ENCODE peak calls at places on chromosomes 12 and 14, in five cellular contexts. V is testis, P is prostate gland, T is breast epithelium, X is IMR-90. R is an unnamed sample.

GRCh38 chr12:131959641-131960589 is 10.2 kb downstream of the EP400 start:
- DNase-seq in V (peak), P (no peak), T (peak), X (no peak), R (peak)

GRCh38 chr12:103840399-103840880 is 594 bp downstream of the NT5DC3 start:
- DNase-seq in V (peak), P (no peak), T (no peak), X (peak), R (no peak)

GRCh38 chr12:12428047-12428446 is 71.2 kb downstream of the BORCS5 start:
- DNase-seq in V (no peak), P (no peak), T (no peak), X (no peak), R (no peak)

GRCh38 chr12:65123435-65124063 is 2.4 kb upstream of the WIF1 start:
- DNase-seq in V (no peak), P (no peak), T (no peak), X (peak), R (no peak)

GRCh38 chr14:57928732-57929131 is 62.8 kb upstream of the SLC35F4 start:
- DNase-seq in V (no peak), P (no peak), T (no peak), X (no peak), R (no peak)

GRCh38 chr12:62520361-62520760 is 53.7 kb downstream of the MON2 start:
- DNase-seq in V (no peak), P (no peak), T (no peak), X (no peak), R (no peak)

GRCh38 chr14:65366802-65367570 is 45.5 kb upstream of the FUT8 start:
- DNase-seq in V (no peak), P (no peak), T (no peak), X (no peak), R (no peak)

GRCh38 chr12:51389302-51389999 is 1.8 kb downstream of the GALNT6 start:
- DNase-seq in V (no peak), P (no peak), T (no peak), X (peak), R (no peak)

GRCh38 chr14:86543531-86543930 is 1013.6 kb downstream of the FLRT2 start:
- DNase-seq in V (no peak), P (no peak), T (no peak), X (no peak), R (no peak)

DNA sequence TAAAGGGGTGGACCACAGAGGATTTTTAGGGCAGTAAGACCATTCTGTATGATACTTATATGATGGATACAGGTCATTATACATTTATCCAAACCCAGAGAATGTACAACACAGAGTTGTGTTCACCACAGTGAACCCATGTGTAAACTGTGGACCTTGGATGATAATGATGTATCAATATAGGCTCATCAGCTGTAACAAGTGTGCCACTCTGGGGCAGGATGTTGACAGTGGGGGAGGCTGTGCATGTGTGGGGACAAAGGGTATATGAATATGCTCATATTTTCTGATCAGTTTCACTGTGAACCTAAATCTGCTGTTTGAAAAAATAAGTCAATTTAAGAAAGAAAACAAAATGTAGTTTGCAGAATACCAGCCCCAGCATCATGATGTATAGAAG is 14.2 kb upstream of the OS9 start:
- DNase-seq in V (no peak), P (no peak), T (no peak), X (no peak), R (no peak)
- TF ChIP-seq POLR2A in V (no peak), P (no peak), T (no peak), X (no peak), R (no peak)

GRCh38 chr14:91390165-91390778 is 27.3 kb downstream of the CCDC88C start:
- DNase-seq in V (no peak), P (no peak), T (no peak), X (no peak), R (no peak)
- H3K4me3 ChIP-seq in V (no peak), P (no peak), T (no peak), X (no peak), R (no peak)

DNA sequence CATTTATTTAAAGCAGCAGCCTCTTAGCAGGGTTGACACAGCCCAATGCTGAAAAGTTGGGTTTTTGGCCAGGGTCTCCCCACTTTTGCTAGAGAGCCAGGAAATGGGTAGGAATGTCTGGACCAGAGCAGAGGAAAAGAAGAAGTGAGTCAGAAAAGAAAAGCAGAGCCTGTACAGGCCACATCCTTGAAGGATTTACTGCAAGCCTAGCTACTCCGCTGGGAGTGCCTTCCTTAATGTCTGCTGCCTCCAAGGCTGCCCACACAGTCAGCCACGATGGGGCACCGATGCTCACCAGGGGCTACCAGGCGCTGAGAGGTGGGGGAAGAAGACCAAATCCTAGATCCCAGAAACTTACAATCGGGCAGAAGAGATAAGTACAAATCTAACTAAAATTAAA is 139.2 kb downstream of the C12orf75 start:
- DNase-seq in V (no peak), P (no peak), T (no peak), X (no peak), R (no peak)
- TF ChIP-seq POLR2A in V (no peak), P (no peak), T (no peak), X (no peak), R (no peak)

GRCh38 chr12:113464852-113465719 is 6.6 kb downstream of the LHX5 start:
- DNase-seq in V (no peak), P (no peak), T (no peak), X (no peak), R (no peak)

GRCh38 chr12:113467514-113468364 is 3.9 kb downstream of the LHX5 start:
- DNase-seq in V (no peak), P (no peak), T (no peak), X (no peak), R (no peak)

GRCh38 chr12:113467154-113467513 is 4.5 kb downstream of the LHX5 start:
- DNase-seq in V (no peak), P (no peak), T (no peak), X (no peak), R (no peak)

GRCh38 chr12:113465808-113466769 is 5.6 kb downstream of the LHX5 start:
- DNase-seq in V (no peak), P (no peak), T (no peak), X (no peak), R (no peak)

DNA sequence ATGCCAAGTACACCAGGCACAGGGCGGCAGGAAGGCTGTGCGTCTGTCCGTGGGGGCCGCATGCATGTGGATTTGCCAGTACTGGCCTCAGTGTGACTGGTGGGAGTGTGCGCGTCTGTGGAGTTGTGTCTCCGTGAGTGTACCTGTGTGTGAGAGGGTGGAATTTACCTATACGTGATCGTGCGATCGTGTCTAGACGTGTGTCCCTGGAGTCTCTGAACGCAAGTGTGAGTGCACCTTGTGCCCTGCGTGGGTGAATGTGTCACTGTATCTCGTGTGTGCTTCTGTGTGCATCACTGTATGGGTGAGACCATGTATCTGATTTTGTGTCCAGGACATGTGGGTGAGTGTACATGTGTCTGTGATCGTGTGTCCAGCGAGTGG is 4.9 kb downstream of the LHX5 start:
- DNase-seq in V (no peak), P (no peak), T (no peak), X (no peak), R (no peak)
- H3K4me3 ChIP-seq in V (no peak), P (no peak), T (peak), X (no peak), R (no peak)

DNA sequence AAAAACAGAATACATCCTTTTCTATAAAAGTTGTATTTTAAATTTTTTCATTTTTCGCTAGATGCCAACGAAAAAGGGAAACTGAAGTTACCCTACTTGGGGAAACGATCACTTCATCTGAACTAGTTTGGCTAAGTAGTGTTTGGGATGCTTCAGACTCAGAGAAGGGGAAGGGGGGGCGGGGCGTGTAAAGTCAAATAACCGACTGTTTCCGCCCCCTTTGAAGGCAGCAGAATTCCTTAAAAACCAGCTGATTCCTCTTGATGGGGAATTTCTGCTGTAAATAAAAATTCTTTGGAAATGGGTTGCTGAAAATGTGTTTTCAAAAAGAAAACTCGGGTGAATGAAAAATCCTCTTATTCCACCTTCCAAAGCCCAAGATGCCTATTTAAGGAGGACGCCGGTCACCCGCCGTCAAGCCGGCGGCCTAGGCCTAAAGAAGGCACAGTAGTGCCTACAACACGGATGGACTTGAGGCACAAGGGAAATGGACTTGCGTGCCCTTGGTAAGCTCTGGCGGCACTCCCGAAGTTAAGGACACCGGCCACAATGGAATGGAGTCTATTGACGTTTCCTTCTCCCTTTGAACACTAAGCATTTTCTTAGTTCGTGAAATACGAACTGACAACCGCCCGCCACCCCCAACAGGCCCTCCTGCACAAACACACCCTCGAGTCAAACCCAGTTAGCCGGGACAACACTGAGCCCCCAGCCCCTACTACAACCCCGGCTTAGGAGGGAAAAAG is 2.0 kb downstream of the ATXN2 start:
- DNase-seq in V (peak), P (peak), T (peak), X (peak), R (peak)
- TF ChIP-seq POLR2A in V (no peak), P (no peak), T (no peak), X (peak), R (no peak)

GRCh38 chr12:98073610-98074009 is 441.8 kb upstream of the TMPO start:
- DNase-seq in V (peak), P (no peak), T (no peak), X (no peak), R (no peak)

DNA sequence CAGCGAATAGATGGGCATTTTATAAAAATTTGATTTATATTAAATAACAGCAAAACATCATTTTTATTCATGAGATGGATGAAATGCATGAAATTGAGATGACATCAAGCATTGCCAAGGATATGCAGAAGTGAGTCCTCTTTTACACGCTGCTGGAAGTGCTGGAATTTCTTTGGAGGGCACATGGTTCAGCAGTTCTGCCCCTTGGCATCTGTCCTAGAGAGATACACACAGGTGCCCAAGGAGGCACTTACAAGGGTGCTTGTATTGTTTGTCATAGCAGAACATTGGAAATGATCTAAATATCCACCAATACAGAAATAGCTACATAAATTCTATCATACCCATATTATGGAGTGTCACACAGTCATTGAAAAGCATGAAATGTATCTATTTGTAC is 441.1 kb upstream of the TMPO start:
- DNase-seq in V (no peak), P (no peak), T (no peak), X (no peak), R (no peak)
- H3K4me3 ChIP-seq in V (no peak), P (no peak), T (no peak), X (no peak), R (no peak)

GRCh38 chr12:57051011-57051410 is 1.1 kb upstream of the MYO1A start:
- DNase-seq in V (no peak), P (no peak), T (no peak), X (no peak), R (no peak)

GRCh38 chr12:57049047-57049446 is 882 bp downstream of the MYO1A start:
- DNase-seq in V (no peak), P (no peak), T (no peak), X (no peak), R (no peak)

GRCh38 chr12:57048423-57048822 is 1.5 kb downstream of the MYO1A start:
- DNase-seq in V (no peak), P (no peak), T (no peak), X (no peak), R (no peak)

GRCh38 chr12:57047981-57048380 is 1.9 kb downstream of the MYO1A start:
- DNase-seq in V (no peak), P (no peak), T (no peak), X (peak), R (no peak)

GRCh38 chr12:57049890-57050289 is at the start of gene MYO1A:
- DNase-seq in V (no peak), P (no peak), T (no peak), X (peak), R (no peak)
- TF ChIP-seq POLR2A in V (no peak), P (no peak), T (no peak), X (no peak), R (no peak)

GRCh38 chr14:34629344-34629656 is 648 bp downstream of the SNX6 start:
- DNase-seq in V (no peak), P (no peak), T (no peak), X (no peak), R (no peak)

GRCh38 chr14:34632451-34632850 is 2.5 kb upstream of the SNX6 start:
- DNase-seq in V (no peak), P (no peak), T (no peak), X (no peak), R (no peak)

GRCh38 chr14:34633697-34634096 is 3.7 kb upstream of the SNX6 start:
- DNase-seq in V (no peak), P (no peak), T (no peak), X (no peak), R (no peak)

GRCh38 chr14:34629657-34630529 is at the start of gene SNX6:
- DNase-seq in V (peak), P (peak), T (peak), X (peak), R (peak)

GRCh38 chr14:34628681-34629135 is 1.2 kb downstream of the SNX6 start:
- DNase-seq in V (peak), P (no peak), T (no peak), X (peak), R (peak)
- H3K4me3 ChIP-seq in V (peak), P (peak), T (peak), X (peak), R (no peak)

GRCh38 chr14:67814826-67815225 is 1.6 kb downstream of the ZFYVE26 start:
- DNase-seq in V (no peak), P (no peak), T (no peak), X (no peak), R (no peak)

GRCh38 chr14:67817750-67818438 is 1.5 kb upstream of the ZFYVE26 start:
- DNase-seq in V (no peak), P (no peak), T (no peak), X (no peak), R (no peak)

GRCh38 chr14:67815573-67816235 is 686 bp downstream of the ZFYVE26 start:
- DNase-seq in V (no peak), P (no peak), T (no peak), X (peak), R (no peak)

GRCh38 chr14:67819563-67820411 is at the start of gene RAD51B:
- DNase-seq in V (peak), P (peak), T (peak), X (peak), R (peak)

DNA sequence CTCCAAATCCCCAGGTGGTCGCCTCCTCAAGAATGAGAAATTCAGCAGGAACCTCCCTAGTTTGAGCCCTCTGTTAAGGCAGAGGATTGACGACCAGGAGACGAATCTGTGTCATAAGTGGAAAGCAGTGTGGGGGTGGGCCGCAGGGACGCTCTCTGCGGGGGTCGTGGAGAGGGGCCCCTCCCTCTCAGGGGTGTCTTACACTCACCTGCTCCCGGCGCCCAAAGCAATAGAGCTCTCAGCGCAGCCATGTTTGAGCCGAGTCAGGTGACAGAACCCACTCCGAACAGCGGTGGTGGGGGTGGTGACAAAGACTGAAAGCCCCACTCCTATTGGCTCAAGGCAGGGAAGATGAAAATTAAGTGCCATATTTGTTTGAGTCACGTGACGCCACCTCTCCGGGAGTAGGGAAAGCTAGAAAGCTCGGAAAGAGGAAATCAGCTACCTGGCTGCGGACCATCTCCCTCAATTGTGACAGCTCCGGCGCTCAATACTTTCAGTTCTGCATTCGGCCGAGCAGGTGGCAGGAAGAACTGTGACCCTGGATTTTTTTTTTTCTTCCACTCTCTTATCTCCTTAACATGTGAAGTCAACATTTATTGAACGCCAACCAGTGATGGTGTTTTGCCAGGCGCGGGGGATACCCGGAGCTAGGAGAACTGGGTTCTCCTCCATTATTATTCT is at the start of gene ZFYVE26:
- DNase-seq in V (peak), P (peak), T (peak), X (peak), R (peak)
- TF ChIP-seq POLR2A in V (no peak), P (peak), T (peak), X (no peak), R (no peak)

GRCh38 chr12:57835366-57836288 is 10.9 kb downstream of the CTDSP2 start:
- DNase-seq in V (peak), P (no peak), T (no peak), X (no peak), R (no peak)
- H3K4me3 ChIP-seq in V (no peak), P (no peak), T (no peak), X (no peak), R (no peak)